ENCODE peak calls at places on chromosome 11, in nine cellular contexts. One of them, this sample, is unnamed.

GRCh38 chr11:35723493-35724284 is 61.1 kb downstream of the TRIM44 start:
- DNase-seq in putamen: no peak
- DNase-seq in NCI-H748 treated with DMSO at 0.1 percent for 48 hours: no peak
- DNase-seq in cerebellar nuclear complex: no peak
- DNase-seq in NCI-H460: no peak
- DNase-seq in iPS DF 19.7: no peak
- DNase-seq in adipocyte: no peak
- DNase-seq in H1: no peak
- DNase-seq in fibroblast of pulmonary artery: peak; percentile 21
- DNase-seq in this sample: no peak

GRCh38 chr11:32838505-32839274 is 9.0 kb downstream of the PRRG4 start:
- DNase-seq in putamen: no peak
- DNase-seq in NCI-H748 treated with DMSO at 0.1 percent for 48 hours: no peak
- DNase-seq in cerebellar nuclear complex: no peak
- DNase-seq in NCI-H460: no peak
- DNase-seq in iPS DF 19.7: no peak
- DNase-seq in adipocyte: peak; percentile 52
- DNase-seq in H1: no peak
- DNase-seq in fibroblast of pulmonary artery: peak; percentile 33
- DNase-seq in this sample: no peak

GRCh38 chr11:33773399-33774355 is 643 bp downstream of the FBXO3 start:
- DNase-seq in putamen: no peak
- DNase-seq in NCI-H748 treated with DMSO at 0.1 percent for 48 hours: no peak
- DNase-seq in cerebellar nuclear complex: no peak
- DNase-seq in NCI-H460: peak; percentile 2
- DNase-seq in iPS DF 19.7: no peak
- DNase-seq in adipocyte: peak; percentile 44
- DNase-seq in H1: no peak
- DNase-seq in fibroblast of pulmonary artery: no peak
- DNase-seq in this sample: no peak

GRCh38 chr11:67463680-67464410 is 5.2 kb downstream of the TMEM134 start:
- DNase-seq in putamen: no peak
- DNase-seq in NCI-H748 treated with DMSO at 0.1 percent for 48 hours: no peak
- DNase-seq in cerebellar nuclear complex: no peak
- DNase-seq in NCI-H460: peak; percentile 87
- DNase-seq in iPS DF 19.7: no peak
- DNase-seq in adipocyte: no peak
- DNase-seq in H1: no peak
- DNase-seq in fibroblast of pulmonary artery: no peak
- DNase-seq in this sample: no peak

GRCh38 chr11:44927174-44927661 is 23.5 kb downstream of the TP53I11 start:
- DNase-seq in putamen: peak; percentile 83
- DNase-seq in NCI-H748 treated with DMSO at 0.1 percent for 48 hours: peak; percentile 64
- DNase-seq in cerebellar nuclear complex: no peak
- DNase-seq in NCI-H460: peak; percentile 45
- DNase-seq in iPS DF 19.7: no peak
- DNase-seq in adipocyte: peak; percentile 93
- DNase-seq in H1: peak; percentile 70
- DNase-seq in fibroblast of pulmonary artery: peak; percentile 74
- DNase-seq in this sample: peak; percentile 89

GRCh38 chr11:125166347-125166841 is 1.8 kb downstream of the PKNOX2 start:
- DNase-seq in putamen: no peak
- DNase-seq in NCI-H748 treated with DMSO at 0.1 percent for 48 hours: no peak
- DNase-seq in cerebellar nuclear complex: no peak
- DNase-seq in NCI-H460: no peak
- DNase-seq in iPS DF 19.7: no peak
- DNase-seq in adipocyte: peak; percentile 13
- DNase-seq in H1: no peak
- DNase-seq in fibroblast of pulmonary artery: peak; percentile 33
- DNase-seq in this sample: no peak

GRCh38 chr11:31786996-31787685 is 24.0 kb downstream of the PAX6 start:
- DNase-seq in putamen: peak; percentile 68
- DNase-seq in NCI-H748 treated with DMSO at 0.1 percent for 48 hours: no peak
- DNase-seq in cerebellar nuclear complex: no peak
- DNase-seq in NCI-H460: no peak
- DNase-seq in iPS DF 19.7: no peak
- DNase-seq in adipocyte: no peak
- DNase-seq in H1: no peak
- DNase-seq in fibroblast of pulmonary artery: no peak
- DNase-seq in this sample: no peak

GRCh38 chr11:1338201-1339065 is 29.0 kb upstream of the TOLLIP start:
- DNase-seq in putamen: peak; percentile 23
- DNase-seq in NCI-H748 treated with DMSO at 0.1 percent for 48 hours: no peak
- DNase-seq in cerebellar nuclear complex: no peak
- DNase-seq in NCI-H460: no peak
- DNase-seq in iPS DF 19.7: no peak
- DNase-seq in adipocyte: no peak
- DNase-seq in H1: no peak
- DNase-seq in fibroblast of pulmonary artery: no peak
- DNase-seq in this sample: no peak

GRCh38 chr11:102010776-102011500 is 36.3 kb upstream of the CFAP300 start:
- DNase-seq in putamen: no peak
- DNase-seq in NCI-H748 treated with DMSO at 0.1 percent for 48 hours: no peak
- DNase-seq in cerebellar nuclear complex: no peak
- DNase-seq in NCI-H460: peak; percentile 90
- DNase-seq in iPS DF 19.7: peak; percentile 25
- DNase-seq in adipocyte: peak; percentile 91
- DNase-seq in H1: peak; percentile 61
- DNase-seq in fibroblast of pulmonary artery: peak; percentile 83
- DNase-seq in this sample: peak; percentile 85

GRCh38 chr11:109377039-109377742 is 44.8 kb upstream of the C11orf87 start:
- DNase-seq in putamen: no peak
- DNase-seq in NCI-H748 treated with DMSO at 0.1 percent for 48 hours: no peak
- DNase-seq in cerebellar nuclear complex: no peak
- DNase-seq in NCI-H460: no peak
- DNase-seq in iPS DF 19.7: no peak
- DNase-seq in adipocyte: no peak
- DNase-seq in H1: no peak
- DNase-seq in fibroblast of pulmonary artery: no peak
- DNase-seq in this sample: no peak

GRCh38 chr11:101436511-101437142 is 147.2 kb downstream of the TRPC6 start:
- DNase-seq in putamen: no peak
- DNase-seq in NCI-H748 treated with DMSO at 0.1 percent for 48 hours: peak; percentile 40
- DNase-seq in cerebellar nuclear complex: no peak
- DNase-seq in NCI-H460: no peak
- DNase-seq in iPS DF 19.7: no peak
- DNase-seq in adipocyte: peak; percentile 61
- DNase-seq in H1: no peak
- DNase-seq in fibroblast of pulmonary artery: peak; percentile 53
- DNase-seq in this sample: peak; percentile 69

GRCh38 chr11:111357150-111358037 is 21.7 kb downstream of the POU2AF1 start:
- DNase-seq in putamen: no peak
- DNase-seq in NCI-H748 treated with DMSO at 0.1 percent for 48 hours: no peak
- DNase-seq in cerebellar nuclear complex: no peak
- DNase-seq in NCI-H460: no peak
- DNase-seq in iPS DF 19.7: no peak
- DNase-seq in adipocyte: no peak
- DNase-seq in H1: no peak
- DNase-seq in fibroblast of pulmonary artery: no peak
- DNase-seq in this sample: no peak

GRCh38 chr11:102312656-102313055 is 4.6 kb upstream of the BIRC3 start:
- DNase-seq in putamen: no peak
- DNase-seq in NCI-H748 treated with DMSO at 0.1 percent for 48 hours: no peak
- DNase-seq in cerebellar nuclear complex: no peak
- DNase-seq in NCI-H460: no peak
- DNase-seq in iPS DF 19.7: no peak
- DNase-seq in adipocyte: peak; percentile 75
- DNase-seq in H1: no peak
- DNase-seq in fibroblast of pulmonary artery: peak; percentile 34
- DNase-seq in this sample: no peak

GRCh38 chr11:104120493-104121200 is 43.3 kb downstream of the PDGFD start:
- DNase-seq in putamen: no peak
- DNase-seq in NCI-H748 treated with DMSO at 0.1 percent for 48 hours: no peak
- DNase-seq in cerebellar nuclear complex: no peak
- DNase-seq in NCI-H460: no peak
- DNase-seq in iPS DF 19.7: no peak
- DNase-seq in adipocyte: no peak
- DNase-seq in H1: no peak
- DNase-seq in fibroblast of pulmonary artery: no peak
- DNase-seq in this sample: no peak

GRCh38 chr11:44805596-44805995 is 78.8 kb downstream of the TSPAN18 start:
- DNase-seq in putamen: no peak
- DNase-seq in NCI-H748 treated with DMSO at 0.1 percent for 48 hours: no peak
- DNase-seq in cerebellar nuclear complex: no peak
- DNase-seq in NCI-H460: no peak
- DNase-seq in iPS DF 19.7: no peak
- DNase-seq in adipocyte: no peak
- DNase-seq in H1: no peak
- DNase-seq in fibroblast of pulmonary artery: no peak
- DNase-seq in this sample: no peak

GRCh38 chr11:119316729-119317591 is at the start of gene MCAM:
- DNase-seq in putamen: peak; percentile 62
- DNase-seq in NCI-H748 treated with DMSO at 0.1 percent for 48 hours: no peak
- DNase-seq in cerebellar nuclear complex: no peak
- DNase-seq in NCI-H460: no peak
- DNase-seq in iPS DF 19.7: no peak
- DNase-seq in adipocyte: peak; percentile 54
- DNase-seq in H1: no peak
- DNase-seq in fibroblast of pulmonary artery: no peak
- DNase-seq in this sample: no peak

GRCh38 chr11:22670803-22671202 is 4.4 kb downstream of the GAS2 start:
- DNase-seq in putamen: peak; percentile 31
- DNase-seq in NCI-H748 treated with DMSO at 0.1 percent for 48 hours: peak; percentile 15
- DNase-seq in cerebellar nuclear complex: no peak
- DNase-seq in NCI-H460: peak; percentile 12
- DNase-seq in iPS DF 19.7: no peak
- DNase-seq in adipocyte: no peak
- DNase-seq in H1: no peak
- DNase-seq in fibroblast of pulmonary artery: peak; percentile 49
- DNase-seq in this sample: no peak

GRCh38 chr11:96122601-96123044 is 198.7 kb upstream of the MTMR2 start:
- DNase-seq in putamen: no peak
- DNase-seq in NCI-H748 treated with DMSO at 0.1 percent for 48 hours: no peak
- DNase-seq in cerebellar nuclear complex: no peak
- DNase-seq in NCI-H460: no peak
- DNase-seq in iPS DF 19.7: no peak
- DNase-seq in adipocyte: peak; percentile 66
- DNase-seq in H1: no peak
- DNase-seq in fibroblast of pulmonary artery: no peak
- DNase-seq in this sample: no peak

GRCh38 chr11:33291004-33291777 is 34.0 kb downstream of the HIPK3 start:
- DNase-seq in putamen: no peak
- DNase-seq in NCI-H748 treated with DMSO at 0.1 percent for 48 hours: no peak
- DNase-seq in cerebellar nuclear complex: no peak
- DNase-seq in NCI-H460: no peak
- DNase-seq in iPS DF 19.7: no peak
- DNase-seq in adipocyte: no peak
- DNase-seq in H1: no peak
- DNase-seq in fibroblast of pulmonary artery: peak; percentile 28
- DNase-seq in this sample: no peak

GRCh38 chr11:13068211-13068610 is 59.1 kb downstream of the RASSF10 start:
- DNase-seq in putamen: no peak
- DNase-seq in NCI-H748 treated with DMSO at 0.1 percent for 48 hours: no peak
- DNase-seq in cerebellar nuclear complex: no peak
- DNase-seq in NCI-H460: no peak
- DNase-seq in iPS DF 19.7: no peak
- DNase-seq in adipocyte: no peak
- DNase-seq in H1: no peak
- DNase-seq in fibroblast of pulmonary artery: no peak
- DNase-seq in this sample: no peak

GRCh38 chr11:75562048-75562835 is at the start of gene SERPINH1:
- DNase-seq in putamen: peak; percentile 61
- DNase-seq in NCI-H748 treated with DMSO at 0.1 percent for 48 hours: peak; percentile 63
- DNase-seq in cerebellar nuclear complex: no peak
- DNase-seq in NCI-H460: peak; percentile 71
- DNase-seq in iPS DF 19.7: no peak
- DNase-seq in adipocyte: peak; percentile 93
- DNase-seq in H1: no peak
- DNase-seq in fibroblast of pulmonary artery: peak; percentile 91
- DNase-seq in this sample: no peak